ENCODE peak calls at places on chromosome 3, in ten cellular contexts. G is hypothalamus; H is sigmoid colon; R is brain microvascular endothelial cell; O is Panc1; Z is HuH-7.5; V is CD8-positive, alpha-beta memory T cell; D is ACHN; C is H54; T is T1000. M is an unnamed sample.

GRCh38 chr3:56962200-56962599 is 98.3 kb upstream of the SPATA12 start:
- DNase-seq in G (no peak), H (no peak), R (no peak), O (no peak), Z (no peak), V (no peak), D (no peak), C (no peak), T (no peak), M (peak)

GRCh38 chr3:175207361-175207760 is 348.2 kb downstream of the NAALADL2 start:
- DNase-seq in G (no peak), H (no peak), R (no peak), O (no peak), Z (no peak), V (no peak), D (no peak), C (no peak), T (no peak), M (no peak)

GRCh38 chr3:145384307-145384706 is 776.7 kb downstream of the PLOD2 start:
- DNase-seq in G (no peak), H (no peak), R (no peak), O (no peak), Z (no peak), V (no peak), D (no peak), C (no peak), T (no peak), M (no peak)

GRCh38 chr3:155956508-155957411 is 86.3 kb downstream of the GMPS start:
- DNase-seq in G (no peak), H (no peak), R (no peak), O (no peak), Z (no peak), V (no peak), D (no peak), C (no peak), T (no peak), M (no peak)

GRCh38 chr3:194577985-194578905 is 55.0 kb downstream of the TMEM44 start:
- DNase-seq in G (no peak), H (no peak), R (peak), O (peak), Z (no peak), V (no peak), D (peak), C (peak), T (peak), M (peak)

GRCh38 chr3:46918634-46919033 is 41.1 kb downstream of the PTH1R start:
- DNase-seq in G (no peak), H (peak), R (no peak), O (no peak), Z (no peak), V (peak), D (no peak), C (no peak), T (no peak), M (no peak)

GRCh38 chr3:115623414-115623868 is at the start of gene GAP43:
- DNase-seq in G (peak), H (peak), R (peak), O (no peak), Z (peak), V (no peak), D (peak), C (peak), T (no peak), M (no peak)

GRCh38 chr3:138197545-138197944 is 10.4 kb downstream of the ARMC8 start:
- DNase-seq in G (no peak), H (no peak), R (no peak), O (no peak), Z (no peak), V (no peak), D (no peak), C (no peak), T (no peak), M (no peak)

GRCh38 chr3:197811343-197811742 is 20.3 kb downstream of the LRCH3 start:
- DNase-seq in G (peak), H (peak), R (peak), O (no peak), Z (no peak), V (no peak), D (no peak), C (no peak), T (no peak), M (peak)

GRCh38 chr3:185422677-185423076 is 59.7 kb downstream of the MAP3K13 start:
- DNase-seq in G (no peak), H (no peak), R (no peak), O (no peak), Z (no peak), V (no peak), D (no peak), C (no peak), T (no peak), M (no peak)

GRCh38 chr3:127041264-127041820 is 58.4 kb downstream of the PLXNA1 start:
- DNase-seq in G (no peak), H (peak), R (no peak), O (no peak), Z (no peak), V (peak), D (no peak), C (no peak), T (no peak), M (no peak)

GRCh38 chr3:112136959-112137693 is 4.1 kb upstream of the GCSAM start:
- DNase-seq in G (peak), H (no peak), R (peak), O (peak), Z (peak), V (peak), D (peak), C (no peak), T (no peak), M (peak)

GRCh38 chr3:190526787-190527767 is 13.2 kb downstream of the IL1RAP start:
- DNase-seq in G (no peak), H (no peak), R (no peak), O (no peak), Z (peak), V (no peak), D (no peak), C (no peak), T (no peak), M (no peak)

GRCh38 chr3:146605106-146605505 is at the start of gene PLSCR5:
- DNase-seq in G (no peak), H (no peak), R (no peak), O (no peak), Z (no peak), V (no peak), D (no peak), C (no peak), T (no peak), M (no peak)

GRCh38 chr3:151210676-151211381 is 7.8 kb upstream of the GPR171 start:
- DNase-seq in G (no peak), H (no peak), R (no peak), O (no peak), Z (no peak), V (no peak), D (peak), C (no peak), T (no peak), M (no peak)

GRCh38 chr3:36866358-36866757 is 78.5 kb downstream of the TRANK1 start:
- DNase-seq in G (no peak), H (no peak), R (no peak), O (no peak), Z (no peak), V (no peak), D (no peak), C (no peak), T (no peak), M (no peak)

GRCh38 chr3:49351521-49352011 is 6.6 kb downstream of the GPX1 start:
- DNase-seq in G (no peak), H (no peak), R (peak), O (no peak), Z (no peak), V (no peak), D (peak), C (peak), T (no peak), M (no peak)

M was measured in COLO829.